ENCODE peak calls at places on chromosomes 11 and 22, in seven cellular contexts. S is tibial nerve, U is cardiac fibroblast, X is PC-3, Q is choroid plexus epithelial cell, P is astrocyte, H is AG09319. K is an unnamed sample.
A peak's percentile ranks its signal among the peaks of the same experiment; 100 is the strongest.

GRCh38 chr11:86228967-86229330 is 15.6 kb upstream of the EED start:
- DNase-seq in H (no peak), Q (no peak), S (no peak), X (peak; percentile 24), U (no peak), P (no peak), K (no peak)

GRCh38 chr11:35292290-35292689 is 127.1 kb downstream of the SLC1A2 start:
- DNase-seq in U (no peak), P (no peak), H (no peak), Q (no peak), S (no peak), X (no peak), K (no peak)

GRCh38 chr11:68810164-68810563 is 31.6 kb downstream of the CPT1A start:
- DNase-seq in P (no peak), U (peak; percentile 18), H (no peak), Q (no peak), S (no peak), X (no peak), K (no peak)

GRCh38 chr11:31445621-31446020 is 63.8 kb downstream of the IMMP1L start:
- DNase-seq in U (no peak), P (no peak), H (no peak), Q (no peak), S (no peak), X (peak; percentile 8), K (no peak)

GRCh38 chr11:19093976-19094375 is 23.0 kb upstream of the ZDHHC13 start:
- DNase-seq in H (no peak), Q (peak; percentile 45), U (peak; percentile 20), X (peak; percentile 45), S (no peak), P (peak; percentile 73), K (no peak)

GRCh38 chr22:29907753-29908515 is 25.0 kb downstream of the MTMR3 start:
- DNase-seq in S (peak; percentile 46), H (peak; percentile 78), X (peak; percentile 98), P (peak; percentile 97), U (peak; percentile 90), Q (peak; percentile 98), K (peak; percentile 78)

GRCh38 chr11:116826751-116827431 is 2.8 kb upstream of the APOC3 start:
- DNase-seq in P (no peak), S (no peak), H (no peak), X (no peak), Q (no peak), U (no peak), K (no peak)

GRCh38 chr11:125071831-125072209 is 8.7 kb downstream of the SLC37A2 start:
- DNase-seq in U (no peak), H (no peak), Q (no peak), P (no peak), S (no peak), X (no peak), K (no peak)

GRCh38 chr22:41092847-41093371 is 517 bp downstream of the EP300 start:
- DNase-seq in S (no peak), P (peak; percentile 6), X (peak; percentile 22), Q (peak; percentile 33), H (no peak), U (peak; percentile 23), K (peak; percentile 59)

GRCh38 chr11:120293038-120293800 is 31.9 kb upstream of the TLCD5 start:
- DNase-seq in P (no peak), Q (no peak), X (no peak), S (no peak), H (no peak), U (no peak), K (no peak)

GRCh38 chr11:31825453-31826391 is 14.6 kb upstream of the PAX6 start:
- DNase-seq in U (no peak), Q (no peak), H (no peak), X (no peak), S (no peak), P (no peak), K (no peak)

GRCh38 chr11:108324587-108324986 is 101.7 kb downstream of the ATM start:
- DNase-seq in X (peak; percentile 57), U (peak; percentile 26), P (peak; percentile 14), H (no peak), S (no peak), Q (peak; percentile 33), K (no peak)

GRCh38 chr11:78031629-78032028 is 8.6 kb upstream of the KCTD14 start:
- DNase-seq in U (no peak), S (no peak), X (no peak), H (no peak), P (no peak), Q (no peak), K (no peak)

DNA sequence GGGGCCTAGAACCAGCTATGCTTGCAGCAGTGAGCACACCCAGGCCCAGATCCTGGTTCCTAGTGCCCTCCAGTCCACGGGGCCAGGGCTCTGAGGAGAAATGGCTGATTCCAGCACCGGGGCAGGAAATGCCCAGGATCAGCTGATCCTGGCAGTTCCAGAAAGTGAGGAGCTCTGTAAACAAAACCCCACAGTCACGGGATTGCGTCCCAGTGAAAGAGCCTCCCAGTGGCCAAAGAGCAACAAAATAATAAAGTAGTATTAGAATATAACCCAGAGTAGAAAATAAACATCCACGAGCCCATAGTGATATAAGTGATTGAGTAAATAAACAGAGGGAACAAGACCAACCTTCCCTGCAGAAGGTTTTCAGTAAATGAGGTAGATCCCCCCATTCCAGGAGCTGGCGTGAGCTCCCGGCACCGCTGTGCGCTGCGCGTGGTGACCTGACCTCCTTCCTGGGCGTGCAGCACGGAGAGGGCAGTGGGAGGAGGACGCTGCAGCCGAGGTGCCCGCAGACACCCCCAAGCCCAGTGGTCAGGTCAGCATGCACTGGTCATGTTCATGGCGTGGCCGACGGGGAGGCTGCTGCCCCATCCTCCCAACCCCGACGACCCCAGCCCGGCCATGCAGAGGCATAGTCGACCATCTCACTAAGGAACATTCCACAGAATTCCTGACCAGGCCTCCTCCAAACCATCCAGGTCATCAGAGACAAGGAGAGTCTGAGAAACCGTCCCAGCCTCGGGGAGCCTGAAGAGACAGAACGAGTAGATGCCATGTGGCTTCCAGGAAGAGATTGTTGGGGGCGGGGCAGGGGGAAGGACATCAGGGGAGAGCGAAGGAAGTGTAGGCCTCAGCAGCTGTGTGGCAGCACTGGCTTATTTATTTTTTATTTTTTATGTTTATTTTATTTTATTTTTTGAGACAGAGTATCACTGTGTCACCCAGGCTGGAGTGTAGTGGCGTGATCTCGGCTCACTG is 19.9 kb downstream of the PTDSS2 start:
- DNase-seq in U (peak; percentile 93), H (peak; percentile 55), Q (peak; percentile 91), P (peak; percentile 35), X (peak; percentile 34), S (peak; percentile 35), K (no peak)
- TF ChIP-seq CTCF in U (peak; percentile 15), H (peak; percentile 32), Q (peak; percentile 36), P (no peak), X (peak; percentile 20), S (peak; percentile 41), K (no peak)

GRCh38 chr11:26073646-26074045 is 258.3 kb upstream of the ANO3 start:
- DNase-seq in Q (no peak), S (no peak), X (no peak), H (no peak), P (no peak), U (no peak), K (no peak)
- TF ChIP-seq CTCF in Q (no peak), S (no peak), X (no peak), H (no peak), P (no peak), U (no peak), K (no peak)

DNA sequence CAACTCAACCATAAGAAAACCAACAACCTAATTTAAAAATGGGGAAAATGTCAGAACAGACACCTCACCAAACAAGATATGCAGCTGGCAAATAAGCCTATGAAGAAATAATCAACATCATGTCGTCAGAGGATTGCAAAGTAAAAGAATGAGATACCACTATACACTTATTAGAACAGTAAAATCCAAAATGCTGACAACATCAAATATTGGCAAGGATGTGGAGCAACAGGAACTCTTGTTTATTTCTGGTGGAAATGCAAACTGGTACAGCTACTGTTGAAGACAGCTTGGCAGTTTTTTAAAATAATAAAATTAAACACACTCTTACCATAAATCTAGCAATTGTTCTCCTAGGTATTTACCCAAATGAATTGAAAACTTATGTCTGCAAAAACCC is 140.7 kb upstream of the B3GAT1 start:
- DNase-seq in P (no peak), Q (no peak), U (no peak), X (no peak), H (no peak), S (no peak), K (no peak)
- TF ChIP-seq CTCF in P (no peak), Q (no peak), U (no peak), X (no peak), H (no peak), S (no peak), K (no peak)

DNA sequence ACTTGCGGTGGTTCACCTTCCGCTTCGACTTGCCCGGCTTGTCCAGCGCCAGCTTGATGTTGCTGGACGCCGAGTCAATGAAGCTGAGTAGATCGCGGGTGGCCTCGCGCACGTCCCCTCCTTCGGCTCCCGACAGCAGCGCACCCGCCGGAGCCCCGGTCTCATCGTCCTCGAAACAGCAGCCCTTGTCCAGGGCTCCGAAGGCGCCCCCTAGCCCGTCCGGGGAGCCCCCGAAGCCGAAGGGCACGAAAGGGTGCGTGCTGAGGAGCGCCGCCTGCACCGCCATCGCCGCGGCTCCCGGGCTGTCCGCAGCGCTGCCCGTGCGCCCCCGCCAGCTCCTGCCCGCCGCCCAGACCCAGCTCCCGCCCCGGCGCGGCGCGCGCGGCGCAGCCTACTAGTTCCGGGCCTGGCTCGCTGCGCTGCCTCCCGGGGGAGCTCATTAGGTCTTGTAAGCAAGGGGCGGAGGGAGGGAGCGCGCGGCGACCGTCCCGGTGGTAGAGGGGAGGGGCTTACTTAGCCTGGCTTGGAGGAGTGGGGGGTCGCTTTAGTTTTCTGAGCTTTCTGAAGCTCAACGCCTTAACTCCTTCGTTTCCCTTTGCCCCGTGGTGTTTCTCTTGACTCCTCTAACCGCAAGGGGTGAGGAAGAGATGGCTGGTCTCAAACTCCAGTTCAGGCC is at the start of gene FAM181B:
- DNase-seq in P (no peak), H (no peak), X (no peak), Q (peak; percentile 27), S (peak; percentile 37), U (peak; percentile 25), K (peak; percentile 57)
- TF ChIP-seq CTCF in P (no peak), H (no peak), X (no peak), Q (no peak), S (no peak), U (no peak), K (no peak)

DNA sequence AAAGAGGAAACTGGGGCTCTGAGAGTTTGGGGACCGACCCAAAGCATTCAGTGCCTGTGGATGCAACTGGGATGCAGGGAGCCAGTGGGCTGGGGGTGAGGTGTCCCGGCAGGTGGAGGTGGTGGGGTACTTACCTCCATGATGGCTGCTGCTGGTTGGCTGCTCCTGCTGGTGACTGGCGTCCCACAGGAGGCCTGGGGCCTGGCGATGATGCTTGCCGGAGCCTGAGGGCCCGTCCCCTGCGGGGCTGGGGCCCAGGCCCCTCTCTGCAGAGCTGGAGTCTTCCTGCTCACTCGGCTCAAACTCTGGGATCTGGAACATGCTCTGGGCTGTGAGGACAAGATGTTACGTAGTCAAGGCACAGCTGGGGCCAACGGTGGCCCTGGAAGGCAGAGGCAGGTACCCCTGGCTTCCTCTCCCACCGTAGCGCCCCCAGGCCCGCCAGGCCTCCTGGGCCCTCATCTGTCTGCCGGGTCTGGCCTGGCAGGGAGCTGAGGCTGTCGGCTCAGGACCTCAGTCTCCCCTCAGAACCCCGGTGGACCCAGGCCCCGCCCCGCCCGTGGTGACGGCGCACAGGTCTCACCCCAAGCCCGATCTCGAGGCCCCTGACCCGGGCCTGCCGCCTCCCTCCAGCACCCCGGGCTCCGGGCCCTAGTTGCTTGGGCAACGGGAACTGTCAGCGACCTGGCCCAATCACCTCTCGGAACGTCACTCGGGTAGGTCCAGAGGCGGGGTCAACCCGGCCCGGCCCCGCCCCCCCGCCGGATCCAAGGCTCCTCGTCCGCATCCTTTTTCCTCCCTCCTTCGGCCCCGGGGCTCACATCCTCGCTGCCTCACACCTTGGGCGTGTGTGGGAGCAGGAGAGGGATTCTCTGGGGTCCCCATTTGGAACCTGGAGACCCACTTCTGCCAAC is at the start of gene BAD:
- DNase-seq in S (peak; percentile 91), P (peak; percentile 74), U (peak; percentile 94), Q (peak; percentile 92), X (peak; percentile 97), H (peak; percentile 73), K (peak; percentile 88)
- TF ChIP-seq CTCF in S (no peak), P (no peak), U (no peak), Q (no peak), X (no peak), H (no peak), K (no peak)